ENCODE peak calls at places on chromosomes 12 and 14, in five cellular contexts. C is upper lobe of right lung; D is non-pigmented ciliary epithelial cell; Q is activated CD4-positive, alpha-beta T cell treated with anti-CD3 and anti-CD28 coated beads, Interleukin-2, amount 50 U/mL, for 48 hours; B is stimulated activated CD8-positive, alpha-beta memory T cell treated with anti-CD3 and anti-CD28 coated beads, Interleukin-12 subunit alpha, Interleukin-12 subunit beta, amount 100 ng/mL, for 4 hours. Z is an unnamed sample.

GRCh38 chr12:90102957-90103652 is 394.5 kb upstream of the ATP2B1 start:
- DNase-seq in D (no peak), Q (no peak), B (no peak), C (no peak), Z (no peak)

GRCh38 chr12:49893753-49894752 is 9.6 kb downstream of the FAIM2 start:
- DNase-seq in C (no peak), D (no peak), Q (no peak), B (no peak), Z (no peak)

GRCh38 chr14:54686219-54686870 is 119.4 kb downstream of the SAMD4A start:
- DNase-seq in C (no peak), Q (no peak), D (peak; percentile 60), B (no peak), Z (no peak)

GRCh38 chr12:88570103-88570502 is 10.2 kb downstream of the KITLG start:
- DNase-seq in C (no peak), D (no peak), Q (no peak), B (no peak), Z (no peak)

GRCh38 chr12:76220980-76221379 is 127.2 kb downstream of the BBS10 start:
- DNase-seq in Q (no peak), C (no peak), D (no peak), B (no peak), Z (no peak)

GRCh38 chr12:111677186-111677585 is 8.6 kb downstream of the BRAP start:
- DNase-seq in D (no peak), C (no peak), Q (no peak), B (no peak), Z (no peak)

GRCh38 chr12:27142102-27142721 is 59.8 kb upstream of the C12orf71 start:
- DNase-seq in C (no peak), B (no peak), Q (peak; percentile 51), D (peak; percentile 67), Z (peak; percentile 10)

GRCh38 chr14:84410344-84410743 is 1119.6 kb upstream of the FLRT2 start:
- DNase-seq in Q (no peak), C (no peak), D (no peak), B (no peak), Z (no peak)

GRCh38 chr14:21642683-21643082 is 7.9 kb upstream of the OR10G2 start:
- DNase-seq in Q (no peak), B (no peak), D (no peak), C (no peak), Z (no peak)

GRCh38 chr14:37600880-37601741 is 5.7 kb downstream of the TTC6 start:
- DNase-seq in C (no peak), D (no peak), Q (no peak), B (no peak), Z (no peak)

GRCh38 chr12:98022961-98023360 is 492.4 kb upstream of the TMPO start:
- DNase-seq in Q (no peak), B (no peak), D (no peak), C (no peak), Z (no peak)

GRCh38 chr14:49598182-49598478 is 610 bp upstream of the LRR1 start:
- DNase-seq in C (no peak), Q (no peak), B (no peak), D (no peak), Z (no peak)

GRCh38 chr12:56040963-56041578 is 647 bp upstream of the RPS26 start:
- DNase-seq in Q (peak; percentile 17), D (no peak), C (no peak), B (no peak), Z (no peak)

GRCh38 chr12:128830505-128830893 is 6.7 kb upstream of the SLC15A4 start:
- DNase-seq in Q (no peak), C (no peak), B (no peak), D (no peak), Z (no peak)

GRCh38 chr14:69592923-69593677 is 18.3 kb upstream of the SUSD6 start:
- DNase-seq in Q (no peak), C (no peak), D (no peak), B (no peak), Z (peak; percentile 92)

GRCh38 chr12:131946757-131947156 is 3.0 kb upstream of the EP400 start:
- DNase-seq in B (no peak), D (no peak), Q (no peak), C (peak; percentile 3), Z (no peak)

GRCh38 chr12:53744730-53745129 is 7.0 kb downstream of the CISTR start:
- DNase-seq in Q (no peak), B (no peak), C (no peak), D (no peak), Z (no peak)

GRCh38 chr14:103313704-103314103 is 20.3 kb upstream of the EIF5 start:
- DNase-seq in C (no peak), Q (no peak), D (no peak), B (no peak), Z (no peak)

GRCh38 chr12:3365416-3366385 is 125.3 kb upstream of the PRMT8 start:
- DNase-seq in D (no peak), C (no peak), Q (no peak), B (no peak), Z (no peak)

GRCh38 chr12:112570096-112570495 is 151.3 kb downstream of the PTPN11 start:
- DNase-seq in C (no peak), B (no peak), D (no peak), Q (no peak), Z (no peak)